ENCODE peak calls at places on chromosomes 6 and 20, in five cellular contexts. F is lower lobe of right lung; B is prostate gland; O is GM12891; H is CD4-positive, alpha-beta memory T cell. C is an unnamed sample.

GRCh38 chr20:62501801-62502495 is 26.2 kb upstream of the GATA5 start:
- DNase-seq in O (peak; percentile 65), F (no peak), H (peak; percentile 26), B (no peak), C (peak; percentile 48)

GRCh38 chr6:131949909-131950766 is 1.0 kb downstream of the CCN2 start:
- DNase-seq in O (peak; percentile 32), F (peak; percentile 74), B (peak; percentile 72), H (no peak), C (no peak)

GRCh38 chr6:108621117-108621516 is 60.4 kb downstream of the FOXO3 start:
- DNase-seq in B (no peak), O (no peak), H (no peak), F (no peak), C (no peak)

GRCh38 chr6:5493806-5494205 is 232.5 kb downstream of the FARS2 start:
- DNase-seq in O (no peak), B (no peak), H (no peak), F (no peak), C (no peak)

GRCh38 chr6:46969206-46969605 is 47.5 kb upstream of the ADGRF5 start:
- DNase-seq in O (no peak), H (no peak), B (no peak), F (no peak), C (no peak)

GRCh38 chr6:132693478-132693877 is 20.4 kb downstream of the VNN1 start:
- DNase-seq in F (no peak), H (no peak), B (peak; percentile 21), O (no peak), C (no peak)

GRCh38 chr20:18639501-18639979 is 51.7 kb downstream of the DTD1 start:
- DNase-seq in F (no peak), O (no peak), H (no peak), B (no peak), C (no peak)

GRCh38 chr20:41650221-41650948 is 32.2 kb upstream of the CHD6 start:
- DNase-seq in H (no peak), B (peak; percentile 87), O (no peak), F (no peak), C (no peak)

GRCh38 chr6:13662651-13663334 is 47.7 kb downstream of the NOL7 start:
- DNase-seq in O (no peak), H (no peak), B (no peak), F (no peak), C (no peak)

GRCh38 chr6:143099647-143100046 is 39.0 kb downstream of the AIG1 start:
- DNase-seq in B (no peak), O (no peak), H (no peak), F (no peak), C (no peak)

GRCh38 chr6:3660473-3660872 is 91.0 kb downstream of the PXDC1 start:
- DNase-seq in H (no peak), F (no peak), O (no peak), B (no peak), C (no peak)

GRCh38 chr6:34138191-34138590 is 7.7 kb downstream of the GRM4 start:
- DNase-seq in B (no peak), O (no peak), H (no peak), F (no peak), C (no peak)

GRCh38 chr20:51784299-51784698 is 16.1 kb upstream of the ATP9A start:
- DNase-seq in F (no peak), O (no peak), H (no peak), B (no peak), C (no peak)

GRCh38 chr6:111600588-111601440 is 4.9 kb downstream of the TRAF3IP2 start:
- DNase-seq in H (no peak), O (no peak), F (no peak), B (no peak), C (no peak)

GRCh38 chr6:122652431-122652830 is 42.2 kb downstream of the PKIB start:
- DNase-seq in B (no peak), O (no peak), H (no peak), F (no peak), C (no peak)

GRCh38 chr6:55643868-55644267 is 64.9 kb upstream of the HMGCLL1 start:
- DNase-seq in F (no peak), O (no peak), H (no peak), B (no peak), C (no peak)

GRCh38 chr6:23245559-23245958 is 676.2 kb downstream of the HDGFL1 start:
- DNase-seq in O (no peak), H (no peak), F (no peak), B (no peak), C (no peak)

GRCh38 chr6:158418501-158418900 is 106.2 kb downstream of the TULP4 start:
- DNase-seq in B (no peak), F (no peak), O (no peak), H (no peak), C (no peak)

GRCh38 chr20:8930691-8931090 is 138.2 kb upstream of the PLCB4 start:
- DNase-seq in H (no peak), O (no peak), B (no peak), F (no peak), C (no peak)

GRCh38 chr20:63522091-63522868 is 1.7 kb downstream of the PPDPF start:
- DNase-seq in H (no peak), O (no peak), F (no peak), B (no peak), C (no peak)

GRCh38 chr20:62381842-62382241 is 5.1 kb upstream of the RPS21 start:
- DNase-seq in B (no peak), F (no peak), H (no peak), O (no peak), C (no peak)

GRCh38 chr6:144334150-144334708 is 49.1 kb downstream of the UTRN start:
- DNase-seq in F (peak; percentile 57), H (peak; percentile 78), B (no peak), O (no peak), C (peak; percentile 53)

GRCh38 chr6:130680118-130680517 is 147.1 kb upstream of the SMLR1 start:
- DNase-seq in B (no peak), O (no peak), F (no peak), H (no peak), C (no peak)

GRCh38 chr20:64115171-64115911 is 8.0 kb upstream of the NPBWR2 start:
- DNase-seq in O (no peak), B (no peak), H (no peak), F (no peak), C (no peak)

GRCh38 chr20:2637246-2637645 is 15.2 kb upstream of the NOP56 start:
- DNase-seq in H (no peak), B (no peak), F (no peak), O (no peak), C (no peak)

GRCh38 chr6:130771741-130772140 is 55.5 kb upstream of the SMLR1 start:
- DNase-seq in H (no peak), O (no peak), F (no peak), B (no peak), C (no peak)

GRCh38 chr6:25312703-25313102 is 33.5 kb downstream of the CARMIL1 start:
- DNase-seq in O (no peak), B (no peak), F (no peak), H (no peak), C (no peak)

GRCh38 chr6:140073456-140073855 is 699.0 kb upstream of the CITED2 start:
- DNase-seq in O (no peak), B (no peak), H (no peak), F (no peak), C (no peak)

GRCh38 chr20:2301164-2301622 is 5.4 kb downstream of the TGM3 start:
- DNase-seq in H (no peak), O (peak; percentile 52), F (peak; percentile 80), B (no peak), C (peak; percentile 61)

GRCh38 chr20:11891827-11892521 is 25.7 kb upstream of the BTBD3 start:
- DNase-seq in O (peak; percentile 7), F (peak; percentile 62), H (peak; percentile 21), B (peak; percentile 71), C (no peak)